ENCODE peak calls at places on chromosome 15, in five cellular contexts. One of them, this sample, is unnamed.
A peak's percentile ranks its signal among the peaks of the same experiment; 100 is the strongest.

GRCh38 chr15:40763801-40764765 is at the start of gene GCHFR:
- DNase-seq in NCI-H774: peak; percentile 73
- DNase-seq in NCI-H69: peak; percentile 84
- DNase-seq in ELR: peak; percentile 69
- DNase-seq in sciatic nerve: peak; percentile 88
- DNase-seq in this sample: no peak

GRCh38 chr15:94306700-94307650 is 75.6 kb downstream of the MCTP2 start:
- DNase-seq in NCI-H774: no peak
- DNase-seq in NCI-H69: no peak
- DNase-seq in ELR: no peak
- DNase-seq in sciatic nerve: no peak
- DNase-seq in this sample: no peak

GRCh38 chr15:100341662-100342560 is at the start of gene ADAMTS17:
- DNase-seq in NCI-H774: peak; percentile 95
- DNase-seq in NCI-H69: peak; percentile 79
- DNase-seq in ELR: peak; percentile 28
- DNase-seq in sciatic nerve: peak; percentile 97
- DNase-seq in this sample: peak; percentile 88

GRCh38 chr15:60086676-60087446 is 82.8 kb downstream of the FOXB1 start:
- DNase-seq in NCI-H774: no peak
- DNase-seq in NCI-H69: no peak
- DNase-seq in ELR: no peak
- DNase-seq in sciatic nerve: no peak
- DNase-seq in this sample: no peak

GRCh38 chr15:45606413-45606812 is 19.2 kb downstream of the BLOC1S6 start:
- DNase-seq in NCI-H774: no peak
- DNase-seq in NCI-H69: no peak
- DNase-seq in ELR: no peak
- DNase-seq in sciatic nerve: no peak
- DNase-seq in this sample: no peak

GRCh38 chr15:56735589-56735988 is 2.3 kb upstream of the ZNF280D start:
- DNase-seq in NCI-H774: no peak
- DNase-seq in NCI-H69: no peak
- DNase-seq in ELR: no peak
- DNase-seq in sciatic nerve: no peak
- DNase-seq in this sample: no peak

GRCh38 chr15:73744293-73744692 is 8.9 kb downstream of the INSYN1 start:
- DNase-seq in NCI-H774: no peak
- DNase-seq in NCI-H69: peak; percentile 12
- DNase-seq in ELR: no peak
- DNase-seq in sciatic nerve: no peak
- DNase-seq in this sample: no peak

GRCh38 chr15:99425666-99426301 is 140.0 kb upstream of the MEF2A start:
- DNase-seq in NCI-H774: no peak
- DNase-seq in NCI-H69: peak; percentile 52
- DNase-seq in ELR: no peak
- DNase-seq in sciatic nerve: peak; percentile 57
- DNase-seq in this sample: no peak

GRCh38 chr15:57218826-57219576 is 157.3 kb upstream of the CGNL1 start:
- DNase-seq in NCI-H774: peak; percentile 85
- DNase-seq in NCI-H69: peak; percentile 98
- DNase-seq in ELR: peak; percentile 90
- DNase-seq in sciatic nerve: no peak
- DNase-seq in this sample: no peak

GRCh38 chr15:57563416-57563815 is 28.3 kb upstream of the MYZAP start:
- DNase-seq in NCI-H774: no peak
- DNase-seq in NCI-H69: peak; percentile 8
- DNase-seq in ELR: no peak
- DNase-seq in sciatic nerve: no peak
- DNase-seq in this sample: no peak

GRCh38 chr15:76905855-76906254 is 715 bp upstream of the SCAPER start:
- DNase-seq in NCI-H774: no peak
- DNase-seq in NCI-H69: peak; percentile 32
- DNase-seq in ELR: no peak
- DNase-seq in sciatic nerve: no peak
- DNase-seq in this sample: no peak

GRCh38 chr15:36291501-36291900 is 287.9 kb upstream of the CDIN1 start:
- DNase-seq in NCI-H774: peak; percentile 54
- DNase-seq in NCI-H69: peak; percentile 84
- DNase-seq in ELR: no peak
- DNase-seq in sciatic nerve: no peak
- DNase-seq in this sample: no peak

GRCh38 chr15:78726870-78727551 is 84.3 kb downstream of the ADAMTS7 start:
- DNase-seq in NCI-H774: no peak
- DNase-seq in NCI-H69: peak; percentile 64
- DNase-seq in ELR: peak; percentile 43
- DNase-seq in sciatic nerve: no peak
- DNase-seq in this sample: no peak

GRCh38 chr15:73944161-73945099 is 18.2 kb downstream of the LOXL1 start:
- DNase-seq in NCI-H774: no peak
- DNase-seq in NCI-H69: no peak
- DNase-seq in ELR: no peak
- DNase-seq in sciatic nerve: no peak
- DNase-seq in this sample: no peak

GRCh38 chr15:47066386-47066785 is 650.9 kb upstream of the SEMA6D start:
- DNase-seq in NCI-H774: no peak
- DNase-seq in NCI-H69: no peak
- DNase-seq in ELR: no peak
- DNase-seq in sciatic nerve: no peak
- DNase-seq in this sample: no peak